ENCODE peak calls at places on chromosomes 6 and 20, in ten cellular contexts. One of them, this sample, is unnamed.

GRCh38 chr6:156725712-156726111 is 51.5 kb upstream of the ARID1B start:
- DNase-seq in tibial artery: no peak
- DNase-seq in fibroblast of mammary gland: no peak
- DNase-seq in NCI-H2081: no peak
- DNase-seq in non-pigmented ciliary epithelial cell: no peak
- DNase-seq in mesothelial cell of epicardium: no peak
- DNase-seq in COR-L47: no peak
- DNase-seq in anterior cingulate cortex: no peak
- DNase-seq in stimulated activated CD4-positive, alpha-beta T cell treated with anti-CD3 and anti-CD28 coated beads, Interleukin-4, amount 100 ng/mL, for 1 hour: no peak
- DNase-seq in NCI-H1092: no peak
- DNase-seq in this sample: no peak

GRCh38 chr20:62066339-62066982 is 780 bp upstream of the TAF4 start:
- DNase-seq in stimulated activated CD4-positive, alpha-beta T cell treated with anti-CD3 and anti-CD28 coated beads, Interleukin-4, amount 100 ng/mL, for 1 hour: peak; percentile 56
- DNase-seq in tibial artery: no peak
- DNase-seq in anterior cingulate cortex: no peak
- DNase-seq in COR-L47: peak; percentile 74
- DNase-seq in NCI-H1092: peak; percentile 66
- DNase-seq in mesothelial cell of epicardium: no peak
- DNase-seq in non-pigmented ciliary epithelial cell: no peak
- DNase-seq in fibroblast of mammary gland: no peak
- DNase-seq in NCI-H2081: peak; percentile 54
- DNase-seq in this sample: no peak

GRCh38 chr6:100344321-100344720 is 120.4 kb downstream of the SIM1 start:
- DNase-seq in COR-L47: no peak
- DNase-seq in NCI-H1092: no peak
- DNase-seq in non-pigmented ciliary epithelial cell: no peak
- DNase-seq in tibial artery: no peak
- DNase-seq in stimulated activated CD4-positive, alpha-beta T cell treated with anti-CD3 and anti-CD28 coated beads, Interleukin-4, amount 100 ng/mL, for 1 hour: no peak
- DNase-seq in fibroblast of mammary gland: no peak
- DNase-seq in anterior cingulate cortex: no peak
- DNase-seq in mesothelial cell of epicardium: no peak
- DNase-seq in NCI-H2081: no peak
- DNase-seq in this sample: no peak

GRCh38 chr6:99604161-99605073 is 2.2 kb upstream of the PRDM13 start:
- DNase-seq in NCI-H1092: no peak
- DNase-seq in COR-L47: no peak
- DNase-seq in non-pigmented ciliary epithelial cell: no peak
- DNase-seq in anterior cingulate cortex: no peak
- DNase-seq in fibroblast of mammary gland: no peak
- DNase-seq in mesothelial cell of epicardium: no peak
- DNase-seq in NCI-H2081: no peak
- DNase-seq in tibial artery: no peak
- DNase-seq in stimulated activated CD4-positive, alpha-beta T cell treated with anti-CD3 and anti-CD28 coated beads, Interleukin-4, amount 100 ng/mL, for 1 hour: no peak
- DNase-seq in this sample: no peak

GRCh38 chr6:129490551-129491245 is 219.3 kb downstream of the ARHGAP18 start:
- DNase-seq in mesothelial cell of epicardium: no peak
- DNase-seq in NCI-H1092: no peak
- DNase-seq in NCI-H2081: no peak
- DNase-seq in fibroblast of mammary gland: peak; percentile 98
- DNase-seq in anterior cingulate cortex: no peak
- DNase-seq in COR-L47: no peak
- DNase-seq in non-pigmented ciliary epithelial cell: peak; percentile 96
- DNase-seq in tibial artery: no peak
- DNase-seq in stimulated activated CD4-positive, alpha-beta T cell treated with anti-CD3 and anti-CD28 coated beads, Interleukin-4, amount 100 ng/mL, for 1 hour: peak; percentile 37
- DNase-seq in this sample: peak; percentile 84

GRCh38 chr6:47242483-47243386 is 67.0 kb downstream of the TNFRSF21 start:
- DNase-seq in non-pigmented ciliary epithelial cell: peak; percentile 78
- DNase-seq in NCI-H1092: peak; percentile 10
- DNase-seq in COR-L47: peak; percentile 57
- DNase-seq in mesothelial cell of epicardium: no peak
- DNase-seq in tibial artery: peak; percentile 85
- DNase-seq in stimulated activated CD4-positive, alpha-beta T cell treated with anti-CD3 and anti-CD28 coated beads, Interleukin-4, amount 100 ng/mL, for 1 hour: peak; percentile 26
- DNase-seq in fibroblast of mammary gland: peak; percentile 93
- DNase-seq in NCI-H2081: peak; percentile 92
- DNase-seq in anterior cingulate cortex: no peak
- DNase-seq in this sample: peak; percentile 70

GRCh38 chr6:168310945-168311344 is 8.6 kb downstream of the DACT2 start:
- DNase-seq in NCI-H2081: no peak
- DNase-seq in COR-L47: no peak
- DNase-seq in fibroblast of mammary gland: no peak
- DNase-seq in NCI-H1092: no peak
- DNase-seq in anterior cingulate cortex: no peak
- DNase-seq in tibial artery: no peak
- DNase-seq in non-pigmented ciliary epithelial cell: no peak
- DNase-seq in mesothelial cell of epicardium: no peak
- DNase-seq in stimulated activated CD4-positive, alpha-beta T cell treated with anti-CD3 and anti-CD28 coated beads, Interleukin-4, amount 100 ng/mL, for 1 hour: no peak
- DNase-seq in this sample: no peak

GRCh38 chr6:5813625-5814027 is 193.1 kb downstream of the NRN1 start:
- DNase-seq in NCI-H2081: no peak
- DNase-seq in fibroblast of mammary gland: no peak
- DNase-seq in non-pigmented ciliary epithelial cell: no peak
- DNase-seq in mesothelial cell of epicardium: no peak
- DNase-seq in COR-L47: no peak
- DNase-seq in tibial artery: no peak
- DNase-seq in stimulated activated CD4-positive, alpha-beta T cell treated with anti-CD3 and anti-CD28 coated beads, Interleukin-4, amount 100 ng/mL, for 1 hour: no peak
- DNase-seq in NCI-H1092: no peak
- DNase-seq in anterior cingulate cortex: no peak
- DNase-seq in this sample: no peak

GRCh38 chr6:137816133-137816579 is 50.9 kb upstream of the TNFAIP3 start:
- DNase-seq in fibroblast of mammary gland: no peak
- DNase-seq in non-pigmented ciliary epithelial cell: no peak
- DNase-seq in NCI-H2081: no peak
- DNase-seq in tibial artery: no peak
- DNase-seq in mesothelial cell of epicardium: no peak
- DNase-seq in NCI-H1092: no peak
- DNase-seq in COR-L47: no peak
- DNase-seq in stimulated activated CD4-positive, alpha-beta T cell treated with anti-CD3 and anti-CD28 coated beads, Interleukin-4, amount 100 ng/mL, for 1 hour: no peak
- DNase-seq in anterior cingulate cortex: no peak
- DNase-seq in this sample: no peak

GRCh38 chr6:134784336-134784735 is 165.6 kb downstream of the ALDH8A1 start:
- DNase-seq in tibial artery: no peak
- DNase-seq in mesothelial cell of epicardium: no peak
- DNase-seq in COR-L47: no peak
- DNase-seq in NCI-H2081: no peak
- DNase-seq in stimulated activated CD4-positive, alpha-beta T cell treated with anti-CD3 and anti-CD28 coated beads, Interleukin-4, amount 100 ng/mL, for 1 hour: no peak
- DNase-seq in NCI-H1092: no peak
- DNase-seq in non-pigmented ciliary epithelial cell: no peak
- DNase-seq in fibroblast of mammary gland: no peak
- DNase-seq in anterior cingulate cortex: no peak
- DNase-seq in this sample: no peak

GRCh38 chr6:44102527-44102926 is 24.7 kb downstream of the MRPL14 start:
- DNase-seq in tibial artery: no peak
- DNase-seq in stimulated activated CD4-positive, alpha-beta T cell treated with anti-CD3 and anti-CD28 coated beads, Interleukin-4, amount 100 ng/mL, for 1 hour: no peak
- DNase-seq in fibroblast of mammary gland: no peak
- DNase-seq in non-pigmented ciliary epithelial cell: no peak
- DNase-seq in NCI-H1092: no peak
- DNase-seq in mesothelial cell of epicardium: no peak
- DNase-seq in anterior cingulate cortex: no peak
- DNase-seq in COR-L47: no peak
- DNase-seq in NCI-H2081: no peak
- DNase-seq in this sample: no peak

GRCh38 chr6:41659935-41660334 is 21.7 kb downstream of the MDFI start:
- DNase-seq in tibial artery: no peak
- DNase-seq in fibroblast of mammary gland: no peak
- DNase-seq in stimulated activated CD4-positive, alpha-beta T cell treated with anti-CD3 and anti-CD28 coated beads, Interleukin-4, amount 100 ng/mL, for 1 hour: no peak
- DNase-seq in non-pigmented ciliary epithelial cell: no peak
- DNase-seq in anterior cingulate cortex: no peak
- DNase-seq in mesothelial cell of epicardium: no peak
- DNase-seq in NCI-H1092: no peak
- DNase-seq in COR-L47: peak; percentile 42
- DNase-seq in NCI-H2081: no peak
- DNase-seq in this sample: no peak

GRCh38 chr20:49593441-49594142 is 25.7 kb upstream of the PTGIS start:
- DNase-seq in fibroblast of mammary gland: no peak
- DNase-seq in NCI-H2081: no peak
- DNase-seq in mesothelial cell of epicardium: no peak
- DNase-seq in stimulated activated CD4-positive, alpha-beta T cell treated with anti-CD3 and anti-CD28 coated beads, Interleukin-4, amount 100 ng/mL, for 1 hour: no peak
- DNase-seq in non-pigmented ciliary epithelial cell: no peak
- DNase-seq in anterior cingulate cortex: no peak
- DNase-seq in NCI-H1092: no peak
- DNase-seq in COR-L47: no peak
- DNase-seq in tibial artery: no peak
- DNase-seq in this sample: peak; percentile 65

GRCh38 chr6:85005494-85005893 is 241.1 kb upstream of the TBX18 start:
- DNase-seq in fibroblast of mammary gland: no peak
- DNase-seq in mesothelial cell of epicardium: no peak
- DNase-seq in non-pigmented ciliary epithelial cell: no peak
- DNase-seq in tibial artery: no peak
- DNase-seq in stimulated activated CD4-positive, alpha-beta T cell treated with anti-CD3 and anti-CD28 coated beads, Interleukin-4, amount 100 ng/mL, for 1 hour: no peak
- DNase-seq in anterior cingulate cortex: no peak
- DNase-seq in NCI-H2081: no peak
- DNase-seq in NCI-H1092: no peak
- DNase-seq in COR-L47: no peak
- DNase-seq in this sample: no peak

GRCh38 chr6:109736273-109737031 is 45.4 kb downstream of the FIG4 start:
- DNase-seq in mesothelial cell of epicardium: no peak
- DNase-seq in COR-L47: no peak
- DNase-seq in anterior cingulate cortex: no peak
- DNase-seq in NCI-H1092: no peak
- DNase-seq in tibial artery: no peak
- DNase-seq in non-pigmented ciliary epithelial cell: no peak
- DNase-seq in NCI-H2081: no peak
- DNase-seq in stimulated activated CD4-positive, alpha-beta T cell treated with anti-CD3 and anti-CD28 coated beads, Interleukin-4, amount 100 ng/mL, for 1 hour: no peak
- DNase-seq in fibroblast of mammary gland: no peak
- DNase-seq in this sample: no peak

GRCh38 chr6:13368716-13369115 is 40.4 kb upstream of the TBC1D7 start:
- DNase-seq in NCI-H1092: no peak
- DNase-seq in tibial artery: no peak
- DNase-seq in COR-L47: no peak
- DNase-seq in fibroblast of mammary gland: peak; percentile 53
- DNase-seq in mesothelial cell of epicardium: no peak
- DNase-seq in NCI-H2081: no peak
- DNase-seq in non-pigmented ciliary epithelial cell: no peak
- DNase-seq in anterior cingulate cortex: no peak
- DNase-seq in stimulated activated CD4-positive, alpha-beta T cell treated with anti-CD3 and anti-CD28 coated beads, Interleukin-4, amount 100 ng/mL, for 1 hour: no peak
- DNase-seq in this sample: no peak

GRCh38 chr6:63538550-63538949 is 33.7 kb upstream of the LOC128125822 start:
- DNase-seq in non-pigmented ciliary epithelial cell: no peak
- DNase-seq in NCI-H2081: no peak
- DNase-seq in NCI-H1092: no peak
- DNase-seq in COR-L47: no peak
- DNase-seq in fibroblast of mammary gland: no peak
- DNase-seq in anterior cingulate cortex: no peak
- DNase-seq in stimulated activated CD4-positive, alpha-beta T cell treated with anti-CD3 and anti-CD28 coated beads, Interleukin-4, amount 100 ng/mL, for 1 hour: no peak
- DNase-seq in tibial artery: no peak
- DNase-seq in mesothelial cell of epicardium: no peak
- DNase-seq in this sample: no peak

GRCh38 chr6:155412335-155412734 is 43.3 kb downstream of the NOX3 start:
- DNase-seq in mesothelial cell of epicardium: no peak
- DNase-seq in COR-L47: no peak
- DNase-seq in NCI-H2081: no peak
- DNase-seq in non-pigmented ciliary epithelial cell: no peak
- DNase-seq in stimulated activated CD4-positive, alpha-beta T cell treated with anti-CD3 and anti-CD28 coated beads, Interleukin-4, amount 100 ng/mL, for 1 hour: no peak
- DNase-seq in tibial artery: no peak
- DNase-seq in fibroblast of mammary gland: peak; percentile 31
- DNase-seq in NCI-H1092: no peak
- DNase-seq in anterior cingulate cortex: no peak
- DNase-seq in this sample: no peak

GRCh38 chr6:138162104-138162946 is 586 bp downstream of the ARFGEF3 start:
- DNase-seq in mesothelial cell of epicardium: no peak
- DNase-seq in COR-L47: no peak
- DNase-seq in stimulated activated CD4-positive, alpha-beta T cell treated with anti-CD3 and anti-CD28 coated beads, Interleukin-4, amount 100 ng/mL, for 1 hour: no peak
- DNase-seq in NCI-H1092: peak; percentile 1
- DNase-seq in fibroblast of mammary gland: no peak
- DNase-seq in non-pigmented ciliary epithelial cell: no peak
- DNase-seq in NCI-H2081: peak; percentile 38
- DNase-seq in tibial artery: no peak
- DNase-seq in anterior cingulate cortex: no peak
- DNase-seq in this sample: no peak